ENCODE peak calls at places on chromosomes 2 and 18, in ten cellular contexts. Z is type B pancreatic cell, Y is fibroblast of pulmonary artery, K is PC-3, M is AG09319, W is AG10803, Q is endothelial cell, H is left lung, I is HFF-Myc, X is Panc1. O is an unnamed sample.

GRCh38 chr18:7256959-7257742 is 26.3 kb downstream of the LRRC30 start:
- DNase-seq in Z (no peak), Y (no peak), K (no peak), M (no peak), W (no peak), Q (no peak), H (no peak), I (no peak), X (no peak), O (no peak)

GRCh38 chr2:139045524-139045923 is 265.3 kb upstream of the NXPH2 start:
- DNase-seq in Z (no peak), Y (no peak), K (no peak), M (no peak), W (no peak), Q (no peak), H (no peak), I (no peak), X (no peak), O (no peak)

GRCh38 chr2:216696751-216697560 is 1.6 kb upstream of the IGFBP5 start:
- DNase-seq in Z (no peak), Y (peak), K (peak), M (no peak), W (peak), Q (no peak), H (no peak), I (no peak), X (no peak), O (no peak)

GRCh38 chr2:166419616-166419934 is 43.8 kb upstream of the SCN9A start:
- DNase-seq in Z (no peak), Y (peak), K (peak), M (peak), W (peak), Q (no peak), H (no peak), I (no peak), X (no peak), O (no peak)

GRCh38 chr2:237257471-237257951 is 156.5 kb downstream of the COL6A3 start:
- DNase-seq in Z (no peak), Y (peak), K (no peak), M (no peak), W (peak), Q (no peak), H (no peak), I (peak), X (no peak), O (no peak)

GRCh38 chr2:174603280-174603679 is 5.7 kb upstream of the WIPF1 start:
- DNase-seq in Z (no peak), Y (peak), K (peak), M (no peak), W (peak), Q (peak), H (no peak), I (no peak), X (no peak), O (peak)

GRCh38 chr2:120599064-120599463 is 136.6 kb upstream of the GLI2 start:
- DNase-seq in Z (no peak), Y (no peak), K (no peak), M (no peak), W (no peak), Q (no peak), H (peak), I (no peak), X (no peak), O (no peak)

GRCh38 chr2:225670111-225670974 is 270.8 kb downstream of the NYAP2 start:
- DNase-seq in Z (no peak), Y (peak), K (peak), M (peak), W (peak), Q (no peak), H (no peak), I (peak), X (no peak), O (no peak)

GRCh38 chr2:164430166-164430783 is 191.0 kb downstream of the GRB14 start:
- DNase-seq in Z (no peak), Y (peak), K (peak), M (peak), W (peak), Q (peak), H (no peak), I (peak), X (peak), O (no peak)

GRCh38 chr2:235498556-235499305 is 4.9 kb downstream of the AGAP1 start:
- DNase-seq in Z (no peak), Y (no peak), K (peak), M (no peak), W (no peak), Q (peak), H (no peak), I (no peak), X (no peak), O (no peak)

GRCh38 chr2:127197475-127198385 is 22.4 kb downstream of the CYP27C1 start:
- DNase-seq in Z (peak), Y (peak), K (peak), M (no peak), W (peak), Q (peak), H (peak), I (no peak), X (no peak), O (peak)

GRCh38 chr2:205060269-205060668 is 515.0 kb downstream of the PARD3B start:
- DNase-seq in Z (no peak), Y (peak), K (peak), M (peak), W (peak), Q (no peak), H (no peak), I (peak), X (no peak), O (no peak)

GRCh38 chr2:86065512-86065911 is 40.2 kb downstream of the POLR1A start:
- DNase-seq in Z (no peak), Y (no peak), K (no peak), M (no peak), W (peak), Q (no peak), H (no peak), I (peak), X (no peak), O (no peak)

GRCh38 chr2:127149384-127149783 is 42.4 kb upstream of the BIN1 start:
- DNase-seq in Z (no peak), Y (peak), K (peak), M (peak), W (peak), Q (no peak), H (no peak), I (peak), X (no peak), O (no peak)

GRCh38 chr18:24326211-24326610 is 71.4 kb downstream of the OSBPL1A start:
- DNase-seq in Z (no peak), Y (no peak), K (no peak), M (no peak), W (no peak), Q (no peak), H (no peak), I (no peak), X (no peak), O (no peak)

GRCh38 chr2:60855989-60856669 is 25.2 kb upstream of the REL start:
- DNase-seq in Z (no peak), Y (no peak), K (peak), M (no peak), W (no peak), Q (no peak), H (no peak), I (no peak), X (no peak), O (no peak)

GRCh38 chr2:96240341-96241038 is 25.3 kb downstream of the TMEM127 start:
- DNase-seq in Z (no peak), Y (no peak), K (no peak), M (no peak), W (no peak), Q (no peak), H (no peak), I (no peak), X (no peak), O (no peak)

GRCh38 chr2:75853441-75853840 is 142.7 kb upstream of the GCFC2 start:
- DNase-seq in Z (no peak), Y (no peak), K (no peak), M (no peak), W (no peak), Q (no peak), H (no peak), I (no peak), X (no peak), O (no peak)

GRCh38 chr2:207143474-207144190 is 22.1 kb downstream of the KLF7 start:
- DNase-seq in Z (no peak), Y (peak), K (no peak), M (no peak), W (peak), Q (peak), H (no peak), I (no peak), X (no peak), O (peak)

GRCh38 chr2:19576411-19576810 is 218.0 kb upstream of the OSR1 start:
- DNase-seq in Z (no peak), Y (peak), K (peak), M (no peak), W (no peak), Q (no peak), H (no peak), I (no peak), X (no peak), O (no peak)

DNA sequence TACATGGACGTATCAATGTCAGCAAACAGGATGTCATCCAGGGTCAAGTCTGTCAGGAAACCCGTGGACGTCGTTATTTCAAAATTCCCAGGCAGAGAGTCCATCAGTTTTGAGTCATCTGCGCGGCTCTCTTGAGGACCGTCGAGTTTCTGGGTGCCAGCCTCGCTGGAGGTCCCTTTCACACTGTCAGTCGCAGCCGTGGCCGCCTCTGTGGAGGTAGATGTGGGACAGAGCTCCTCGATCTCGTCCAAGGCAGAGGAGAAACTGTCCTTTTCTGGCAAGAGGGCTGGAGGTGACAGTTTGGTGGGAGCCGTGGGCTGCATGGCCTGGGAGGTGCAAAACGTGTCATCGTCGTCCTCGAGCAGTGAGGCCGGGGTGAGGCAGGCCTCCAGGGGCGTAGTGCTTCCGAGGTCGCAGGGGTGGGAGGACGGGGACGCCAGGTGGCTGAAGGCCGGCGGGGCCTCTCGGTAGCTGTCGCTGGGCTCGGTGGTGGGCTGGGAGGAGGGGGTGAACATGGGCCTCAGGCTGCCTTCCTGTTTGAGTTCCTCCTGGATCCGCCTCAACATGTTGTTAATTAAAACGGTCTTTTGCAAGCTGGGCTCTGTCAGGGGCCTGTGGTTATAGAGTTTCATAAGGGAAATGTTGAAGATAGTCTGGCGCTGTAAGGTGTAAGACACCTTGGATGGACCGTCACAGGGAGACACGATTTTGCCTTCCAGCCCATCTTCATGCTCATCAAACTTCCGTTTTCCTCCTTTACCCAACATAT is 17.4 kb downstream of the SERTAD2 start:
- DNase-seq in Z (no peak), Y (no peak), K (no peak), M (no peak), W (peak), Q (no peak), H (peak), I (no peak), X (no peak), O (no peak)
- TF ChIP-seq CTCF in Z (no peak), Y (no peak), K (no peak), M (no peak), W (no peak), Q (no peak), H (no peak), I (no peak), X (no peak), O (no peak)

GRCh38 chr18:52700116-52700515 is 360.1 kb downstream of the DCC start:
- DNase-seq in Z (no peak), Y (no peak), K (no peak), M (no peak), W (no peak), Q (no peak), H (no peak), I (no peak), X (no peak), O (no peak)
- TF ChIP-seq CTCF in Z (no peak), Y (no peak), K (no peak), M (no peak), W (no peak), Q (no peak), H (no peak), I (no peak), X (no peak), O (no peak)

DNA sequence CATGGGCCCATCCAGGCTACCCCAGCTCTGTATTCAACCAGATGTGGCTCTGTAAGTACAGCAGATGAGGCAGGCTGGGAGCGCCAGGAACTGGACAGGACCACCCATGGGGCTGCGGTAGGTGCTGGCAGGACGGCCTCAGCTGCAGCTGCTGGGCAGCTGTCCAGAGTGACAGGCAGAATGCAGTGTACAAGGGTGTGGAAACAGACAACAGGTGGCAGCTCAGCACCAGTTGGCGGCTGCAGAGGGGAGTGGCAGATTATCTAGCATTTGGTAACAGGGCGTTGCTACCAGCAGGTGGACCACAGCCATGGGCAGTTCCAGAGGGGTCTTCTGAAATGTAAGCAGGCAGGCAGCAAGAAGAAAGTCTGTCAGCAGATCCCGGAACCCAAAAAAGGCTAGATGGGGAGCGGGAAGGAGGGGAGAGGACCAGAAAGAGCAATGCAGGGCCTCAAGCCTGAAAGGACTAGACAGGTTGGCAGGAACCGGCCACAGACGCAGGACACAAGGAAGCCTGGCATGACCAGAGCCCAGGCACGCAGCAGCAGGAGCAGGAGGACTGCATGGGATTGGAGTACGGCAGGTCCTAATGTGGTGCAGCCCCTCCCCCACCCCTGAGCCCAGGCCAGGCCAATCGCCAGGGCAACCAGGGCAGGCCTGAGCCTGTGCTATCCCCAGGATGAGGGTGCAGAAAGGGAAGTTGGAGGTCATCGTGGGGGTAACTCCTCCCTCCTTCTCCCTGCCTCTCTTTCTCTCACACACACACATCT is 24.7 kb downstream of the PKDCC start:
- DNase-seq in Z (no peak), Y (no peak), K (no peak), M (no peak), W (peak), Q (no peak), H (no peak), I (no peak), X (no peak), O (no peak)
- TF ChIP-seq CTCF in Z (no peak), Y (no peak), K (peak), M (no peak), W (no peak), Q (no peak), H (no peak), I (no peak), X (no peak), O (no peak)

GRCh38 chr18:74040459-74041332 is 106.9 kb downstream of the FBXO15 start:
- DNase-seq in Z (no peak), Y (no peak), K (peak), M (no peak), W (peak), Q (peak), H (peak), I (peak), X (no peak), O (peak)
- TF ChIP-seq CTCF in Z (peak), Y (peak), K (peak), M (peak), W (peak), Q (peak), H (peak), I (peak), X (peak), O (peak)

DNA sequence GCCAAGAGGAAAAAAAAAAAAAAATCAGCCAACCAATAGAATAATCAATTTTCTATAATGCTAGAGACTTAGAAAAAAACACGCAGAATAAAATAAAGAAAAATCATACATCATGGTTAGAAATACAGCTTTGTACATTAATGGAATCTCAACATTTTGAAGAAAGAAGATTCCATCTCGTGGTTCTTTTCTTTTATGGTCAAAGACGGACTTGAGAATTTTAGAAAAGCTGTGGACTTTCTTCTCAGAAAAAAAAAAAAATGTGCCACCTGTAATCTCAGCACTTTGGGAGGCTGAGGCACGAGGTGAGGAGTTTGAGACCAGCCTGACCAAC is 41.8 kb upstream of the ATIC start:
- DNase-seq in Z (no peak), Y (no peak), K (no peak), M (no peak), W (no peak), Q (no peak), H (no peak), I (no peak), X (no peak), O (no peak)
- TF ChIP-seq CTCF in Z (peak), Y (no peak), K (no peak), M (no peak), W (no peak), Q (peak), H (no peak), I (no peak), X (peak), O (no peak)

GRCh38 chr18:54233228-54233625 is 8.8 kb upstream of the MBD2 start:
- DNase-seq in Z (no peak), Y (peak), K (no peak), M (no peak), W (peak), Q (no peak), H (no peak), I (no peak), X (no peak), O (no peak)

GRCh38 chr18:54235871-54236270 is 11.4 kb upstream of the MBD2 start:
- DNase-seq in Z (no peak), Y (peak), K (no peak), M (no peak), W (no peak), Q (no peak), H (no peak), I (no peak), X (no peak), O (no peak)

GRCh38 chr18:54229660-54230059 is 5.2 kb upstream of the MBD2 start:
- DNase-seq in Z (no peak), Y (no peak), K (no peak), M (no peak), W (no peak), Q (no peak), H (no peak), I (no peak), X (no peak), O (no peak)

GRCh38 chr18:54233761-54234160 is 9.3 kb upstream of the MBD2 start:
- DNase-seq in Z (no peak), Y (no peak), K (no peak), M (no peak), W (no peak), Q (no peak), H (no peak), I (no peak), X (no peak), O (no peak)

DNA sequence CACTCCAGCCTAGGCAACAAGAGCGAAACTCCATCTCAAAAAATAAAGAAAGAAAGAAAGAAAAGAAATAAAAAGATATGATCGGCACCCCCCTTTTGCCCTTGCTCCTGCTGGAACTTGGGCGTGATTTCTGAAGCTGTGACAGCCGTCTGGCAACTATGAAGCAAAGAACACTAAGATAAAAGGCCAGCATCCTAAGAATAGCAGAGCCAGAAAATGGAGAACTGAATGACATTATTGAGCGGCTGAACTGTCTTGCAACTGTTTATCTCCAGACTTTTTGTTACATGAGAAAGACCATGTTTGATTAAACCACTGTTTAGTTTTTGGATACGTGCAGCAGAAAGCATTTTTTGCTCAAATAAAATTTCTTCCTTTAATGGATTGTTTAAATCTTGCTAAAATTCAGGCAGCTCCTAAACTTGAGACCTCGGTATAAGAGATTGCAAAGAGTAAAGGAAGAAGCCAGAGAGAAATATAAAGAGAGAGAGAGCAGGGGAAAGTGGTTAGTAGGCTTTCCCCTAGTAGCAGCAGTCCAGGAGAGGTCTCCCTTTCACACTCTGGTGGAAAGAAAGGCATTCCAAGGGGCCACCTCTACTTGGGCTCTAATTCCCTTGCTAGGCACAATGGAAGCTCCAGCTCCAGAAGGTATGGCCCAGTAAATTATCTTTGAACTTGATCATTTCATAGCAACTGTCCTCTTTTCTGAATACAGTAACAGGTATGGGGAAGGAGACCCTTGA is 8.2 kb upstream of the MBD2 start:
- DNase-seq in Z (no peak), Y (no peak), K (no peak), M (no peak), W (no peak), Q (no peak), H (no peak), I (no peak), X (no peak), O (no peak)
- TF ChIP-seq CTCF in Z (no peak), Y (peak), K (peak), M (no peak), W (no peak), Q (no peak), H (no peak), I (no peak), X (peak), O (no peak)

DNA sequence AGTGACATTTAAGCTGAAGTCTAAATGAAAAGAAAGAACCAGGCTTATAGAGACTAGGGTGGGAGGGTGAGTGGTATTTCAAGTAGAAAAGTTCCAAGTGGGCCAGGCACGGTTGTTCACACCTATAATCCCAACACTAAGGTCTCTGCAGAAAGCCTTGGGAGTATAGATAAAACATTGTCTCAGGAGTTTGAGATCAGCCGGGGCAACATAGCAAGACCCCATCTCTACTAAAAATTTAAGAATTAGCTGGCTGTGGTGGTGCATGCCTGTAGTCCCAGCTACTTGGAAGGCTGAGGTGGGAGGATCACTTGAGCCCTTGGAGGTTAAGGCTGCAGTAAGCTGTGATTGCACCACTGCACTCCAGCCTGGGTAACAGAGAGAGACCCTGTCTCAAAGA is 143.4 kb upstream of the PKDCC start:
- DNase-seq in Z (no peak), Y (no peak), K (no peak), M (no peak), W (no peak), Q (no peak), H (no peak), I (no peak), X (no peak), O (no peak)
- TF ChIP-seq CTCF in Z (no peak), Y (no peak), K (no peak), M (no peak), W (no peak), Q (no peak), H (no peak), I (no peak), X (no peak), O (no peak)

GRCh38 chr2:65710779-65711295 is 278.4 kb upstream of the SPRED2 start:
- DNase-seq in Z (no peak), Y (peak), K (peak), M (no peak), W (peak), Q (peak), H (no peak), I (peak), X (no peak), O (no peak)
- TF ChIP-seq CTCF in Z (peak), Y (peak), K (peak), M (peak), W (peak), Q (peak), H (no peak), I (peak), X (peak), O (peak)